ENCODE peak calls at places on chromosome 14, in six cellular contexts. G is cardiac fibroblast, U is kidney glomerular epithelial cell, J is left ventricle myocardium inferior, O is GM20000, K is mucosa of gallbladder. S is an unnamed sample.

GRCh38 chr14:95533822-95534221 is 1.0 kb upstream of the GLRX5 start:
- DNase-seq in O (no peak), J (no peak), G (no peak), U (no peak), K (no peak), S (no peak)

GRCh38 chr14:101228949-101229541 is 325.5 kb upstream of the RTL1 start:
- DNase-seq in O (no peak), G (no peak), U (no peak), K (no peak), J (no peak), S (no peak)

GRCh38 chr14:104192883-104193245 is 54.5 kb downstream of the KIF26A start:
- DNase-seq in O (no peak), J (no peak), U (no peak), G (no peak), K (no peak), S (no peak)

GRCh38 chr14:66003082-66003740 is 483.0 kb upstream of the CCDC196 start:
- DNase-seq in J (no peak), K (no peak), O (no peak), U (no peak), G (no peak), S (no peak)

GRCh38 chr14:39050389-39050788 is 52.6 kb downstream of the SEC23A start:
- DNase-seq in U (peak), G (peak), O (peak), J (no peak), K (peak), S (no peak)

GRCh38 chr14:72753044-72753710 is 140.7 kb downstream of the DPF3 start:
- DNase-seq in J (no peak), U (no peak), O (no peak), G (no peak), K (peak), S (no peak)

GRCh38 chr14:105974902-105975301 is 448.5 kb downstream of the TMEM121 start:
- DNase-seq in G (no peak), J (no peak), K (no peak), O (peak), U (no peak), S (no peak)

GRCh38 chr14:85688024-85688423 is 158.1 kb downstream of the FLRT2 start:
- DNase-seq in K (no peak), O (no peak), G (peak), U (no peak), J (no peak), S (no peak)

GRCh38 chr14:50311337-50311973 is 574 bp downstream of the L2HGDH start:
- DNase-seq in K (no peak), O (peak), G (peak), U (peak), J (no peak), S (no peak)

GRCh38 chr14:104319489-104320241 is 181.3 kb downstream of the KIF26A start:
- DNase-seq in K (no peak), O (no peak), U (no peak), J (no peak), G (no peak), S (no peak)

GRCh38 chr14:89856871-89857345 is 97.6 kb downstream of the EFCAB11 start:
- DNase-seq in J (no peak), K (no peak), U (no peak), G (peak), O (no peak), S (no peak)

GRCh38 chr14:101028971-101029667 is 125.6 kb upstream of the RTL1 start:
- DNase-seq in K (no peak), J (peak), G (no peak), O (no peak), U (no peak), S (no peak)